ENCODE peak calls at places on chromosomes 4 and X, in eight cellular contexts. One of them, this sample, is unnamed.
A peak's percentile ranks its signal among the peaks of the same experiment; 100 is the strongest.

GRCh38 chr4:116020141-116020722 is 906.8 kb upstream of the NDST4 start:
- DNase-seq in HepG2: no peak
- DNase-seq in GM23338: peak; percentile 6
- DNase-seq in sigmoid colon: no peak
- DNase-seq in K562: no peak
- DNase-seq in H1: no peak
- DNase-seq in upper lobe of left lung: no peak
- DNase-seq in transverse colon: no peak
- DNase-seq in this sample: no peak

GRCh38 chrX:9465380-9466114 is 689 bp downstream of the TBL1X start:
- DNase-seq in H1: no peak
- DNase-seq in HepG2: no peak
- DNase-seq in sigmoid colon: no peak
- DNase-seq in K562: peak; percentile 32
- DNase-seq in upper lobe of left lung: peak; percentile 87
- DNase-seq in transverse colon: peak; percentile 23
- DNase-seq in GM23338: peak; percentile 40
- DNase-seq in this sample: no peak

GRCh38 chr4:110119347-110119746 is 79.1 kb downstream of the ELOVL6 start:
- DNase-seq in transverse colon: peak; percentile 52
- DNase-seq in K562: no peak
- DNase-seq in sigmoid colon: no peak
- DNase-seq in GM23338: no peak
- DNase-seq in H1: no peak
- DNase-seq in upper lobe of left lung: no peak
- DNase-seq in HepG2: no peak
- DNase-seq in this sample: no peak

GRCh38 chrX:136130931-136131843 is 16.1 kb upstream of the FHL1 start:
- DNase-seq in K562: peak; percentile 11
- DNase-seq in upper lobe of left lung: no peak
- DNase-seq in HepG2: peak; percentile 45
- DNase-seq in sigmoid colon: no peak
- DNase-seq in GM23338: no peak
- DNase-seq in transverse colon: no peak
- DNase-seq in H1: no peak
- DNase-seq in this sample: no peak

GRCh38 chrX:103687073-103687695 is 685 bp upstream of the MORF4L2 start:
- DNase-seq in HepG2: no peak
- DNase-seq in GM23338: no peak
- DNase-seq in upper lobe of left lung: peak; percentile 98
- DNase-seq in H1: no peak
- DNase-seq in K562: peak; percentile 87
- DNase-seq in transverse colon: peak; percentile 88
- DNase-seq in sigmoid colon: peak; percentile 95
- DNase-seq in this sample: peak; percentile 85

GRCh38 chr4:2217726-2218125 is 24.2 kb downstream of the HAUS3 start:
- DNase-seq in upper lobe of left lung: no peak
- DNase-seq in sigmoid colon: no peak
- DNase-seq in H1: no peak
- DNase-seq in GM23338: no peak
- DNase-seq in HepG2: no peak
- DNase-seq in transverse colon: no peak
- DNase-seq in K562: no peak
- DNase-seq in this sample: no peak

GRCh38 chr4:13544556-13545393 is 467 bp upstream of the NKX3-2 start:
- DNase-seq in K562: peak; percentile 92
- DNase-seq in sigmoid colon: peak; percentile 97
- DNase-seq in GM23338: peak; percentile 98
- DNase-seq in H1: peak; percentile 91
- DNase-seq in HepG2: peak; percentile 66
- DNase-seq in upper lobe of left lung: peak; percentile 88
- DNase-seq in transverse colon: peak; percentile 81
- DNase-seq in this sample: no peak

GRCh38 chrX:154367474-154368308 is 6.7 kb downstream of the FLNA start:
- DNase-seq in upper lobe of left lung: peak; percentile 52
- DNase-seq in HepG2: no peak
- DNase-seq in H1: no peak
- DNase-seq in K562: no peak
- DNase-seq in transverse colon: no peak
- DNase-seq in GM23338: no peak
- DNase-seq in sigmoid colon: no peak
- DNase-seq in this sample: no peak

GRCh38 chrX:40078489-40079288 is 19.1 kb downstream of the BCOR start:
- DNase-seq in upper lobe of left lung: no peak
- DNase-seq in sigmoid colon: no peak
- DNase-seq in transverse colon: no peak
- DNase-seq in HepG2: no peak
- DNase-seq in GM23338: no peak
- DNase-seq in H1: no peak
- DNase-seq in K562: no peak
- DNase-seq in this sample: no peak

GRCh38 chr4:2177443-2178093 is 64.4 kb downstream of the HAUS3 start:
- DNase-seq in sigmoid colon: no peak
- DNase-seq in upper lobe of left lung: no peak
- DNase-seq in transverse colon: no peak
- DNase-seq in GM23338: peak; percentile 15
- DNase-seq in K562: no peak
- DNase-seq in HepG2: peak; percentile 8
- DNase-seq in H1: no peak
- DNase-seq in this sample: no peak

DNA sequence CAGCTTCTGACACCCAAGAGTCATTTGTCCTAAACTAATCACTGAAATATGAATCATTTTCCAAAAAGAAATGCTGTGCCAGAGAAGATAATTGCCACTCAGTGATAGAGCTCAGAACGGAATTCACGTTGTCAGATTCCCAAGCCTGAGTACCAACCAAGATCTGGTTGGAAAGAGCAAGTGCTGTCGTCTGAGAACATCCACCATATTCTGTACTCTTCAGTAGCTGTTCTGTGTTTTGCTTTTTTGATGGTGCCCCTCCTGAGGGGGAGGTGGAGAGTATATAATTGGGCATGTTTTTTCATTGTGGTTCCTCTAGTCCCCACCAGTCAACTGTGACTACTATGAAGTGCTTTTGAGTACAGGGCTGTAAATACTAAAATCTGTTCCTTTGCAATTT is 13.2 kb downstream of the RUFY3 start:
- DNase-seq in transverse colon: no peak
- DNase-seq in sigmoid colon: no peak
- DNase-seq in HepG2: no peak
- DNase-seq in K562: no peak
- DNase-seq in H1: no peak
- DNase-seq in GM23338: no peak
- DNase-seq in upper lobe of left lung: no peak
- DNase-seq in this sample: no peak
- H3K4me1 ChIP-seq in transverse colon: peaks cover 6% of the 10 kb centered on the region
- H3K4me1 ChIP-seq in sigmoid colon: peaks cover 22% of the 10 kb centered on the region
- H3K4me1 ChIP-seq in HepG2: peaks cover 36% of the 10 kb centered on the region
- H3K4me1 ChIP-seq in K562: peaks cover 10% of the 10 kb centered on the region
- H3K4me1 ChIP-seq in H1: no peaks in the 10 kb centered on the region
- H3K4me1 ChIP-seq in GM23338: peaks cover 2% of the 10 kb centered on the region
- H3K4me1 ChIP-seq in upper lobe of left lung: peaks cover 28% of the 10 kb centered on the region
- H3K4me1 ChIP-seq in this sample: no peaks in the 10 kb centered on the region

GRCh38 chrX:88101968-88102367 is 584.4 kb downstream of the KLHL4 start:
- DNase-seq in sigmoid colon: no peak
- DNase-seq in H1: no peak
- DNase-seq in HepG2: no peak
- DNase-seq in GM23338: no peak
- DNase-seq in K562: no peak
- DNase-seq in upper lobe of left lung: no peak
- DNase-seq in transverse colon: no peak
- DNase-seq in this sample: no peak
- TF ChIP-seq POLR2AphosphoS5 in sigmoid colon: no peak
- TF ChIP-seq POLR2AphosphoS5 in H1: no peak
- TF ChIP-seq POLR2AphosphoS5 in HepG2: no peak
- TF ChIP-seq POLR2AphosphoS5 in GM23338: no peak
- TF ChIP-seq POLR2AphosphoS5 in K562: no peak
- TF ChIP-seq POLR2AphosphoS5 in upper lobe of left lung: no peak
- TF ChIP-seq POLR2AphosphoS5 in transverse colon: no peak
- TF ChIP-seq POLR2AphosphoS5 in this sample: no peak

GRCh38 chrX:119425050-119425449 is 25.9 kb downstream of the SLC25A43 start:
- DNase-seq in H1: no peak
- DNase-seq in upper lobe of left lung: no peak
- DNase-seq in transverse colon: no peak
- DNase-seq in K562: no peak
- DNase-seq in HepG2: no peak
- DNase-seq in sigmoid colon: no peak
- DNase-seq in GM23338: no peak
- DNase-seq in this sample: no peak
- TF ChIP-seq CTCF in H1: no peak
- TF ChIP-seq CTCF in upper lobe of left lung: no peak
- TF ChIP-seq CTCF in transverse colon: no peak
- TF ChIP-seq CTCF in K562: no peak
- TF ChIP-seq CTCF in HepG2: no peak
- TF ChIP-seq CTCF in sigmoid colon: no peak
- TF ChIP-seq CTCF in GM23338: no peak
- TF ChIP-seq CTCF in this sample: no peak

DNA sequence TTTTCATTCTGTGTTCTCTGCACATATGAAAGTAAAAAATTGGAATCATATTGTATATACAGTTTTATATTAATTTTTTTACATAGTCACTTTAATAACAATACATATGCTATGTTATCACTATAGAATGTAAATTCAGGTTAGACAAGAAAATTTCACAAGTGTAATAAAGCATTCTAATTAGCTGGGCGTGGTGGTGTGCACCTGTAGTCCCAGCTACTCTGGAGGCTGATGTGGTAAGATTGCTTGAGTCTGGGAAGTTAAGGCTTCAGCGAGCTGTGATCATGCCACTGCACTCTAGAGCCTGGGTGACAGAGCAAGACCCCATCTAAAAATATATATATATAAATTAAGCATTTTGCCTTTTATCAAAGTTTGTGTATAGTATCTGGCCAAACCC is 95.7 kb downstream of the ANXA3 start:
- DNase-seq in transverse colon: no peak
- DNase-seq in HepG2: no peak
- DNase-seq in upper lobe of left lung: no peak
- DNase-seq in H1: no peak
- DNase-seq in GM23338: no peak
- DNase-seq in sigmoid colon: no peak
- DNase-seq in K562: no peak
- DNase-seq in this sample: no peak
- H3K4me1 ChIP-seq in transverse colon: peaks cover 18% of the 10 kb centered on the region
- H3K4me1 ChIP-seq in HepG2: peaks cover 9% of the 10 kb centered on the region
- H3K4me1 ChIP-seq in upper lobe of left lung: peaks cover 40% of the 10 kb centered on the region
- H3K4me1 ChIP-seq in H1: no peaks in the 10 kb centered on the region
- H3K4me1 ChIP-seq in GM23338: peaks cover 9% of the 10 kb centered on the region
- H3K4me1 ChIP-seq in sigmoid colon: peaks cover 23% of the 10 kb centered on the region
- H3K4me1 ChIP-seq in K562: peaks cover 63% of the 10 kb centered on the region
- H3K4me1 ChIP-seq in this sample: peaks cover 5% of the 10 kb centered on the region

DNA sequence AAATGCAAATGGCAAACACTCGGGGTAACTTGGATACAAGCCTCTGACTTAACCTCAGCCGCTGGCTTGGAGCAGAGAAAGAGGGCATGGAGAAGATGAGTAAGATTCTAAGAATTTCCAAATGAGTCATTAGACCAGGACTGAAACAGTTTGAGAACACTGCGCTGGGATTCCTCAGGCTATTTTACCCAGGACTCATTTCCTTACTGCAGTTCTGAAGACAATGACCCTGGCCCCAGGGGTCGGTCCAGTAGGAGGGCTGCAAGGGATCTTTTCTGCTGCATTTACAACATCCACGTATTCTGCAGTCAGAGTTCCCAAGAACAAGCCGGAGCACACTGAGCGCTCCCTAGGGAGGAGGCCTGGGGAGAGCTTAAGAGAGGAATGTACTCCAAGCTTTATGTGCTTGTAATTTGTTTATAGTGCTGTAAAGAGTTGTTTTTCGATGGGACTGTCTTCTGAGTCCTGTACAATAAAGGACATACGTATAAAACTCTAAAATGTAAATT is 27.3 kb upstream of the SORBS2 start:
- DNase-seq in K562: no peak
- DNase-seq in HepG2: no peak
- DNase-seq in transverse colon: peak; percentile 57
- DNase-seq in sigmoid colon: peak; percentile 81
- DNase-seq in upper lobe of left lung: no peak
- DNase-seq in GM23338: peak; percentile 93
- DNase-seq in H1: peak; percentile 96
- DNase-seq in this sample: no peak
- TF ChIP-seq POLR2AphosphoS5 in K562: no peak
- TF ChIP-seq POLR2AphosphoS5 in HepG2: no peak
- TF ChIP-seq POLR2AphosphoS5 in transverse colon: peak; percentile 69
- TF ChIP-seq POLR2AphosphoS5 in sigmoid colon: peak; percentile 66
- TF ChIP-seq POLR2AphosphoS5 in upper lobe of left lung: no peak
- TF ChIP-seq POLR2AphosphoS5 in GM23338: peak; percentile 5
- TF ChIP-seq POLR2AphosphoS5 in H1: no peak
- TF ChIP-seq POLR2AphosphoS5 in this sample: peak; percentile 15

DNA sequence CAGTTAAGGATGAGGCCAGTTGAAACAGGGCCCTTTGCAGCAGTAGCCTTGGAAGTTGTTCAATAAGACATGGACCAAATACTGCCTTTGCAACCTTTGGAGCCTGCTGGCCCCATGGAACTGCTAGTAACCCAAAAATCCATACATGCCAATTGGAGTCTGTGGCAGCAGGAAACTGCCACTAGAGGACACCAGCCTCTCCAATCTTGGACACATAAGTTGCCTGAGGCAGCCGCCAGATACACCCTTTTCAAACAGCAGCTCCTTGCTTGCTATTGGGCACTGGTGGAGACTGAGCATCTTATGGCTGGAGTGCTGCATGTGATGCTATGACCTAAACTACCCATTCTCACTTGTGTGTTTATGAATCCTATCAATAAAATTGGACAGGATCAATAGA is 14.8 kb upstream of the LAP3 start:
- DNase-seq in GM23338: peak; percentile 28
- DNase-seq in transverse colon: no peak
- DNase-seq in HepG2: peak; percentile 46
- DNase-seq in sigmoid colon: no peak
- DNase-seq in upper lobe of left lung: no peak
- DNase-seq in K562: peak; percentile 17
- DNase-seq in H1: no peak
- DNase-seq in this sample: no peak
- TF ChIP-seq CTCF in GM23338: peak; percentile 31
- TF ChIP-seq CTCF in transverse colon: no peak
- TF ChIP-seq CTCF in HepG2: peak; percentile 46
- TF ChIP-seq CTCF in sigmoid colon: no peak
- TF ChIP-seq CTCF in upper lobe of left lung: no peak
- TF ChIP-seq CTCF in K562: peak; percentile 36
- TF ChIP-seq CTCF in H1: peak; percentile 9
- TF ChIP-seq CTCF in this sample: no peak

GRCh38 chr4:73600917-73601316 is 19.3 kb downstream of the RASSF6 start:
- DNase-seq in GM23338: no peak
- DNase-seq in K562: no peak
- DNase-seq in transverse colon: no peak
- DNase-seq in sigmoid colon: no peak
- DNase-seq in HepG2: no peak
- DNase-seq in upper lobe of left lung: no peak
- DNase-seq in H1: no peak
- DNase-seq in this sample: no peak

GRCh38 chr4:73606465-73606974 is 13.7 kb downstream of the RASSF6 start:
- DNase-seq in upper lobe of left lung: no peak
- DNase-seq in GM23338: no peak
- DNase-seq in transverse colon: no peak
- DNase-seq in H1: no peak
- DNase-seq in K562: no peak
- DNase-seq in HepG2: no peak
- DNase-seq in sigmoid colon: no peak
- DNase-seq in this sample: no peak

GRCh38 chr4:73603854-73604584 is 16.2 kb downstream of the RASSF6 start:
- DNase-seq in HepG2: no peak
- DNase-seq in sigmoid colon: no peak
- DNase-seq in upper lobe of left lung: no peak
- DNase-seq in H1: no peak
- DNase-seq in K562: no peak
- DNase-seq in GM23338: no peak
- DNase-seq in transverse colon: no peak
- DNase-seq in this sample: no peak

GRCh38 chr4:73599182-73599581 is 21.1 kb downstream of the RASSF6 start:
- DNase-seq in transverse colon: peak; percentile 80
- DNase-seq in HepG2: peak; percentile 95
- DNase-seq in GM23338: peak; percentile 72
- DNase-seq in sigmoid colon: no peak
- DNase-seq in K562: peak; percentile 66
- DNase-seq in H1: no peak
- DNase-seq in upper lobe of left lung: no peak
- DNase-seq in this sample: peak; percentile 42

GRCh38 chr4:73603307-73603710 is 16.9 kb downstream of the RASSF6 start:
- DNase-seq in upper lobe of left lung: no peak
- DNase-seq in sigmoid colon: no peak
- DNase-seq in K562: no peak
- DNase-seq in GM23338: no peak
- DNase-seq in transverse colon: peak; percentile 57
- DNase-seq in H1: no peak
- DNase-seq in HepG2: peak; percentile 88
- DNase-seq in this sample: no peak
- H3K4me1 ChIP-seq in upper lobe of left lung: no peaks in the 10 kb centered on the region
- H3K4me1 ChIP-seq in sigmoid colon: peaks cover 53% of the 10 kb centered on the region
- H3K4me1 ChIP-seq in K562: peaks cover 10% of the 10 kb centered on the region
- H3K4me1 ChIP-seq in GM23338: peaks cover 13% of the 10 kb centered on the region
- H3K4me1 ChIP-seq in transverse colon: peaks cover 49% of the 10 kb centered on the region
- H3K4me1 ChIP-seq in H1: peaks cover 6% of the 10 kb centered on the region
- H3K4me1 ChIP-seq in HepG2: peaks cover 94% of the 10 kb centered on the region
- H3K4me1 ChIP-seq in this sample: peaks cover 8% of the 10 kb centered on the region

This sample was measured in breast epithelium.